ENCODE peak calls at places on chromosomes 3 and 15, in eight cellular contexts. K is PC-3, Z is NCI-H82, Y is RWPE1, G is MV-4-11, B is substantia nigra, H is MG63, J is A549. N is an unnamed sample.

GRCh38 chr3:149599236-149599635 is 58.6 kb downstream of the WWTR1 start:
- DNase-seq in H (no peak), J (no peak), K (no peak), B (no peak), Y (no peak), G (no peak), Z (no peak), N (no peak)

GRCh38 chr15:90603893-90604292 is 74.2 kb downstream of the CRTC3 start:
- DNase-seq in B (no peak), Z (peak), H (no peak), G (peak), Y (no peak), K (peak), J (no peak), N (no peak)

GRCh38 chr3:34012102-34012461 is 213.7 kb downstream of the PDCD6IP start:
- DNase-seq in K (peak), Z (peak), B (no peak), H (peak), Y (peak), G (peak), J (peak), N (no peak)

GRCh38 chr3:133211449-133211848 is 173.3 kb downstream of the TMEM108 start:
- DNase-seq in Z (peak), J (no peak), H (no peak), B (no peak), Y (no peak), K (no peak), G (peak), N (no peak)

GRCh38 chr15:78811124-78811824 is at the start of gene ADAMTS7:
- DNase-seq in G (peak), J (peak), K (peak), Z (peak), B (peak), H (peak), Y (peak), N (peak)

GRCh38 chr3:141050913-141051632 is at the start of gene SPSB4:
- DNase-seq in H (peak), Z (peak), B (no peak), J (peak), Y (peak), K (no peak), G (peak), N (no peak)

GRCh38 chr15:58357529-58358476 is 74.0 kb upstream of the LIPC start:
- DNase-seq in H (no peak), K (no peak), Y (no peak), J (no peak), Z (no peak), B (no peak), G (no peak), N (no peak)

GRCh38 chr15:89442671-89443307 is 53.6 kb downstream of the RHCG start:
- DNase-seq in B (no peak), Y (peak), G (peak), K (peak), Z (peak), H (peak), J (peak), N (no peak)

GRCh38 chr3:73733796-73734195 is 109.1 kb upstream of the PDZRN3 start:
- DNase-seq in K (no peak), J (no peak), Z (no peak), G (no peak), H (no peak), Y (no peak), B (no peak), N (no peak)

GRCh38 chr15:97790180-97790579 is 170.3 kb upstream of the ARRDC4 start:
- DNase-seq in Z (no peak), Y (no peak), G (no peak), K (no peak), H (no peak), J (no peak), B (no peak), N (no peak)

GRCh38 chr3:138062626-138063025 is 52.7 kb downstream of the CLDN18 start:
- DNase-seq in H (peak), J (no peak), B (no peak), Z (no peak), Y (no peak), G (no peak), K (no peak), N (no peak)

GRCh38 chr3:52461874-52462273 is 6.5 kb downstream of the NISCH start:
- DNase-seq in J (no peak), Z (no peak), H (no peak), B (no peak), K (no peak), Y (no peak), G (no peak), N (no peak)

GRCh38 chr3:41050149-41050548 is 149.2 kb upstream of the CTNNB1 start:
- DNase-seq in G (no peak), H (no peak), K (no peak), B (no peak), Y (no peak), Z (no peak), J (no peak), N (no peak)

GRCh38 chr15:100733786-100734185 is 131.4 kb downstream of the ASB7 start:
- DNase-seq in Y (no peak), H (no peak), G (no peak), Z (no peak), K (peak), J (no peak), B (no peak), N (no peak)

GRCh38 chr3:194112120-194113106 is 23.5 kb upstream of the HES1 start:
- DNase-seq in H (no peak), G (no peak), Y (peak), J (peak), Z (peak), B (no peak), K (peak), N (no peak)

GRCh38 chr15:70051948-70052633 is 45.6 kb downstream of the TLE3 start:
- DNase-seq in Z (no peak), K (no peak), Y (no peak), B (no peak), G (no peak), J (no peak), H (no peak), N (no peak)

N was measured in activated CD4-positive, CD25-positive, alpha-beta regulatory T cell.